ENCODE peak calls at places on chromosomes 11 and 22, in seven cellular contexts. A, N, D, I, T, E and Y are unnamed samples.

GRCh38 chr11:90476442-90477007 is 253.7 kb upstream of the CHORDC1 start:
- DNase-seq in A (peak; percentile 54), N (peak; percentile 38), D (peak; percentile 16), I (peak; percentile 0), T (peak; percentile 30), E (peak; percentile 21), Y (no peak)

GRCh38 chr11:35045219-35045819 is 93.7 kb upstream of the CD44 start:
- DNase-seq in A (no peak), N (peak; percentile 49), D (no peak), I (no peak), T (no peak), E (no peak), Y (no peak)

GRCh38 chr22:50148991-50149721 is 21.4 kb upstream of the PANX2 start:
- DNase-seq in A (peak; percentile 67), N (peak; percentile 81), D (no peak), I (peak; percentile 45), T (peak; percentile 86), E (peak; percentile 61), Y (no peak)

GRCh38 chr11:91956711-91957110 is 267.9 kb upstream of the FAT3 start:
- DNase-seq in A (no peak), N (no peak), D (no peak), I (no peak), T (no peak), E (no peak), Y (no peak)

GRCh38 chr22:50169774-50170341 is 673 bp upstream of the PANX2 start:
- DNase-seq in A (no peak), N (peak; percentile 63), D (no peak), I (no peak), T (no peak), E (no peak), Y (no peak)

GRCh38 chr22:41974691-41975290 is 5.5 kb downstream of the SEPTIN3 start:
- DNase-seq in A (no peak), N (no peak), D (no peak), I (no peak), T (no peak), E (no peak), Y (no peak)

GRCh38 chr11:69307871-69308381 is 14.0 kb downstream of the MYEOV start:
- DNase-seq in A (no peak), N (no peak), D (no peak), I (no peak), T (no peak), E (no peak), Y (no peak)

GRCh38 chr11:58787903-58788302 is 56.2 kb upstream of the GLYAT start:
- DNase-seq in A (no peak), N (no peak), D (no peak), I (peak; percentile 41), T (no peak), E (no peak), Y (no peak)

GRCh38 chr11:46112961-46113617 is 8.2 kb downstream of the PHF21A start:
- DNase-seq in A (peak; percentile 83), N (peak; percentile 39), D (peak; percentile 44), I (peak; percentile 68), T (peak; percentile 69), E (peak; percentile 67), Y (no peak)

GRCh38 chr22:27839261-27839660 is 37.7 kb upstream of the MN1 start:
- DNase-seq in A (no peak), N (no peak), D (no peak), I (no peak), T (no peak), E (no peak), Y (no peak)

GRCh38 chr22:24106385-24107381 is 74.6 kb upstream of the SUSD2 start:
- DNase-seq in A (no peak), N (no peak), D (peak; percentile 22), I (no peak), T (no peak), E (no peak), Y (no peak)

GRCh38 chr22:17095538-17095937 is 10.7 kb downstream of the IL17RA start:
- DNase-seq in A (no peak), N (no peak), D (no peak), I (no peak), T (no peak), E (no peak), Y (no peak)

GRCh38 chr11:65856689-65857499 is 1.1 kb downstream of the CFL1 start:
- DNase-seq in A (peak; percentile 81), N (peak; percentile 90), D (peak; percentile 87), I (peak; percentile 52), T (no peak), E (no peak), Y (peak; percentile 46)

GRCh38 chr22:32218470-32218869 is 13.6 kb upstream of the RFPL2 start:
- DNase-seq in A (no peak), N (peak; percentile 44), D (no peak), I (no peak), T (peak; percentile 82), E (no peak), Y (no peak)

GRCh38 chr11:32829680-32830412 is at the start of gene PRRG4:
- DNase-seq in A (peak; percentile 35), N (peak; percentile 90), D (peak; percentile 35), I (peak; percentile 16), T (no peak), E (no peak), Y (no peak)

GRCh38 chr11:88979641-88980040 is 86.1 kb downstream of the GRM5 start:
- DNase-seq in A (no peak), N (no peak), D (no peak), I (peak; percentile 76), T (no peak), E (no peak), Y (no peak)

GRCh38 chr11:65121447-65121864 is 478 bp downstream of the FAU start:
- DNase-seq in A (peak; percentile 24), N (no peak), D (no peak), I (no peak), T (no peak), E (no peak), Y (no peak)

GRCh38 chr11:63839508-63840355 is 822 bp downstream of the MARK2 start:
- DNase-seq in A (no peak), N (peak; percentile 50), D (peak; percentile 30), I (no peak), T (peak; percentile 83), E (no peak), Y (no peak)

DNA sequence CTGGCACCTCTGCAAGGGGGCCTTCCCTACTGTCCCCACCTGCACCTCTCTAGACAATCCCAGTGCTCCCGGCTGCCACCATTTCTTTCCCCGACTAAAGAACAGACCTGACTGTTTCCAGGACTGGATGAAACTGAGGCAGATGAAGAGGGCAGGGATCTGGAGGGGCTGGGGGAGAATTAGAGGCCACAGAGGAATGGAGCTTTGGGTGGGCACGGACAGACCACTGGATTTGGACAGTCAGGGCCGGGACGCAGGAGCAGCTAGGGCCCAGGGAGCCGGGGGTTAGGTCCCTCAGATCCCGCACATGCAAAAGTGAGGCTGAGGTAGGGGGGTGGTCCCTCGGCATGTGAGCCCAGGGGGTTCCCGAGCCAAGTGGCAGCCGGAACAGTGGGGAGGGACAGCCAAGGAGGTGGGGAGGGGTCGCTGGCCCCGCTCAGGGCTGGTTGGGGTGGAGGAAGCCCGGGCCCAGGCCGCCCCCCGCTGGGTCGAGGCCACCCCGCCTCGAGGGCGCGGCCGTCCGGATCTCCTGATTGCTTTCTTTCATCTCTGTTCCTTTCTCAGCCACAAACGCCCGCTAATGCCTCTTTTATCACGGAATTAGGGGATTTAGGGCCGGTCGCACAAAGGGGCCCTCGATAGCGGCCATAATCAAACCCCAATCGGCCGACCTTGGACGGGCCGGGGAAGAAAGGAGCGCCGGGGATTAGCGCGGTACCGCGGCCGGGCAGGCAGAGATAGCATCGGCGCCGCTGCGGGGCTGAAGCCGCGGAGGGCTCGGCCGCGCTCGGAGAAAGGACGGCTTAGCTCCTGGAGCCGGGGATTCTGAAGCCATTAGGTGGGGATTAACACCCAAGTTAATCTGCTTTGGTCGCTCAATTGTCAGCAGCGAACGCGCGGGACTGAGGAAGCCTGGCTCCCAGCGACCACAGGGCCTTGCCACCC is 9.3 kb downstream of the SLC25A1 start:
- DNase-seq in A (no peak), N (no peak), D (no peak), I (no peak), T (no peak), E (no peak), Y (no peak)
- H3K4me3 ChIP-seq in A (no peak overlapping the region), N (peak overlapping the region; percentile 31), D (peak overlapping the region; percentile 36), I (peak overlapping the region; percentile 40), T (no peak overlapping the region), E (no peak overlapping the region), Y (peak overlapping the region; percentile 51)

GRCh38 chr11:10480026-10480425 is 25.0 kb downstream of the AMPD3 start:
- DNase-seq in A (no peak), N (no peak), D (no peak), I (no peak), T (no peak), E (no peak), Y (no peak)
- TF ChIP-seq CTCF in A (no peak), N (no peak), D (no peak), I (no peak), T (no peak), E (no peak), Y (no peak)

GRCh38 chr22:25111579-25112517 is 87.8 kb upstream of the CRYBB3 start:
- DNase-seq in A (no peak), N (peak; percentile 88), D (no peak), I (no peak), T (no peak), E (no peak), Y (no peak)

GRCh38 chr22:25112538-25113253 is 87.0 kb upstream of the CRYBB3 start:
- DNase-seq in A (no peak), N (no peak), D (no peak), I (no peak), T (no peak), E (no peak), Y (no peak)

GRCh38 chr22:25110846-25111578 is 88.6 kb upstream of the CRYBB3 start:
- DNase-seq in A (peak; percentile 86), N (peak; percentile 79), D (peak; percentile 70), I (peak; percentile 67), T (peak; percentile 1), E (peak; percentile 72), Y (no peak)

GRCh38 chr22:25110596-25110845 is 89.1 kb upstream of the CRYBB3 start:
- DNase-seq in A (no peak), N (no peak), D (no peak), I (no peak), T (no peak), E (no peak), Y (no peak)

GRCh38 chr22:25109878-25110595 is 89.6 kb upstream of the CRYBB3 start:
- DNase-seq in A (no peak), N (no peak), D (no peak), I (no peak), T (no peak), E (no peak), Y (no peak)
- H3K4me3 ChIP-seq in A (no peak overlapping the region), N (peak overlapping the region; percentile 67), D (no peak overlapping the region), I (no peak overlapping the region), T (no peak overlapping the region), E (no peak overlapping the region), Y (no peak overlapping the region)

GRCh38 chr22:30575859-30576258 is 1.4 kb upstream of the GAL3ST1 start:
- DNase-seq in A (no peak), N (no peak), D (no peak), I (no peak), T (no peak), E (no peak), Y (no peak)

GRCh38 chr22:30573594-30574094 is 821 bp downstream of the GAL3ST1 start:
- DNase-seq in A (no peak), N (no peak), D (no peak), I (no peak), T (no peak), E (no peak), Y (no peak)

GRCh38 chr22:30572840-30573593 is 1.4 kb downstream of the GAL3ST1 start:
- DNase-seq in A (peak; percentile 41), N (no peak), D (no peak), I (no peak), T (no peak), E (no peak), Y (no peak)

GRCh38 chr22:30574095-30574981 is at the start of gene GAL3ST1:
- DNase-seq in A (peak; percentile 58), N (peak; percentile 34), D (no peak), I (no peak), T (no peak), E (no peak), Y (no peak)

GRCh38 chr22:30575011-30575671 is 676 bp upstream of the GAL3ST1 start:
- DNase-seq in A (no peak), N (peak; percentile 26), D (peak; percentile 9), I (peak; percentile 70), T (no peak), E (no peak), Y (no peak)
- TF ChIP-seq CTCF in A (no peak), N (no peak), D (no peak), I (no peak), T (no peak), E (no peak), Y (no peak)